ENCODE peak calls at places on chromosomes 16 and 17, in seven cellular contexts. W is fibroblast of pulmonary artery; R is naive thymus-derived CD8-positive, alpha-beta T cell; C is LHCN-M2; A is naive thymus-derived CD4-positive, alpha-beta T cell; X is coronary artery; O is NCI-H1105. B is an unnamed sample.

GRCh38 chr17:1989135-1989534 is 36.0 kb downstream of the RTN4RL1 start:
- DNase-seq in W (peak; percentile 71), R (no peak), C (peak; percentile 87), A (no peak), X (no peak), O (no peak), B (no peak)

GRCh38 chr16:14539156-14539555 is 90.9 kb downstream of the PARN start:
- DNase-seq in W (no peak), R (no peak), C (no peak), A (no peak), X (no peak), O (no peak), B (no peak)

GRCh38 chr17:36936455-36936934 is 780 bp upstream of the LHX1 start:
- DNase-seq in W (no peak), R (no peak), C (no peak), A (no peak), X (peak; percentile 55), O (peak; percentile 31), B (no peak)

GRCh38 chr16:78775161-78775561 is 675.7 kb downstream of the WWOX start:
- DNase-seq in W (no peak), R (no peak), C (no peak), A (no peak), X (no peak), O (no peak), B (no peak)

GRCh38 chr16:75288181-75288580 is 36.8 kb upstream of the BCAR1 start:
- DNase-seq in W (no peak), R (no peak), C (no peak), A (no peak), X (no peak), O (no peak), B (no peak)

GRCh38 chr17:40224707-40225092 is 5.6 kb downstream of the WIPF2 start:
- DNase-seq in W (peak; percentile 82), R (no peak), C (peak; percentile 9), A (no peak), X (no peak), O (no peak), B (no peak)

GRCh38 chr17:42458497-42459255 is at the start of gene ATP6V0A1:
- DNase-seq in W (peak; percentile 85), R (peak; percentile 86), C (peak; percentile 80), A (peak; percentile 78), X (peak; percentile 97), O (peak; percentile 85), B (peak; percentile 78)

GRCh38 chr17:62626719-62627218 is 701 bp upstream of the MRC2 start:
- DNase-seq in W (peak; percentile 94), R (no peak), C (peak; percentile 90), A (no peak), X (peak; percentile 83), O (no peak), B (no peak)

GRCh38 chr16:65760874-65761273 is 605.6 kb upstream of the CDH5 start:
- DNase-seq in W (no peak), R (no peak), C (no peak), A (no peak), X (no peak), O (no peak), B (no peak)

GRCh38 chr17:44374306-44375195 is 10.9 kb upstream of the FAM171A2 start:
- DNase-seq in W (no peak), R (no peak), C (no peak), A (no peak), X (no peak), O (no peak), B (no peak)

GRCh38 chr16:57049678-57050077 is 42.7 kb upstream of the CPNE2 start:
- DNase-seq in W (no peak), R (no peak), C (no peak), A (no peak), X (no peak), O (no peak), B (no peak)